ENCODE peak calls at places on chromosome 15, in seven cellular contexts. One of them, this sample, is unnamed.

GRCh38 chr15:58546635-58547627 is 115.1 kb downstream of the LIPC start:
- DNase-seq in left cardiac atrium: peak; percentile 76
- DNase-seq in activated CD4-positive, CD25-positive, alpha-beta regulatory T cell treated with anti-CD3 and anti-CD28 coated beads, Interleukin-2, amount 50 U/mL, for 72 hours: no peak
- DNase-seq in Calu3: peak; percentile 79
- DNase-seq in HL-60: no peak
- DNase-seq in cardiac fibroblast: peak; percentile 83
- DNase-seq in activated CD4-positive, alpha-beta T cell treated with anti-CD3 and anti-CD28 coated beads for 36 hours: no peak
- DNase-seq in this sample: peak; percentile 80

GRCh38 chr15:64903331-64903950 is 8.3 kb upstream of the ANKDD1A start:
- DNase-seq in cardiac fibroblast: peak; percentile 32
- DNase-seq in left cardiac atrium: no peak
- DNase-seq in activated CD4-positive, alpha-beta T cell treated with anti-CD3 and anti-CD28 coated beads for 36 hours: peak; percentile 49
- DNase-seq in activated CD4-positive, CD25-positive, alpha-beta regulatory T cell treated with anti-CD3 and anti-CD28 coated beads, Interleukin-2, amount 50 U/mL, for 72 hours: no peak
- DNase-seq in Calu3: no peak
- DNase-seq in HL-60: no peak
- DNase-seq in this sample: no peak

GRCh38 chr15:31569836-31570235 is 243.2 kb downstream of the KLF13 start:
- DNase-seq in activated CD4-positive, alpha-beta T cell treated with anti-CD3 and anti-CD28 coated beads for 36 hours: no peak
- DNase-seq in left cardiac atrium: no peak
- DNase-seq in activated CD4-positive, CD25-positive, alpha-beta regulatory T cell treated with anti-CD3 and anti-CD28 coated beads, Interleukin-2, amount 50 U/mL, for 72 hours: no peak
- DNase-seq in Calu3: no peak
- DNase-seq in HL-60: no peak
- DNase-seq in cardiac fibroblast: no peak
- DNase-seq in this sample: no peak

GRCh38 chr15:99561476-99562230 is 4.1 kb upstream of the MEF2A start:
- DNase-seq in cardiac fibroblast: no peak
- DNase-seq in left cardiac atrium: no peak
- DNase-seq in activated CD4-positive, alpha-beta T cell treated with anti-CD3 and anti-CD28 coated beads for 36 hours: no peak
- DNase-seq in HL-60: no peak
- DNase-seq in activated CD4-positive, CD25-positive, alpha-beta regulatory T cell treated with anti-CD3 and anti-CD28 coated beads, Interleukin-2, amount 50 U/mL, for 72 hours: no peak
- DNase-seq in Calu3: no peak
- DNase-seq in this sample: no peak

GRCh38 chr15:44603126-44603525 is 60.3 kb downstream of the SPG11 start:
- DNase-seq in activated CD4-positive, CD25-positive, alpha-beta regulatory T cell treated with anti-CD3 and anti-CD28 coated beads, Interleukin-2, amount 50 U/mL, for 72 hours: no peak
- DNase-seq in HL-60: no peak
- DNase-seq in left cardiac atrium: no peak
- DNase-seq in cardiac fibroblast: no peak
- DNase-seq in Calu3: no peak
- DNase-seq in activated CD4-positive, alpha-beta T cell treated with anti-CD3 and anti-CD28 coated beads for 36 hours: no peak
- DNase-seq in this sample: no peak

GRCh38 chr15:89400121-89400996 is 65.7 kb upstream of the POLG start:
- DNase-seq in HL-60: no peak
- DNase-seq in activated CD4-positive, CD25-positive, alpha-beta regulatory T cell treated with anti-CD3 and anti-CD28 coated beads, Interleukin-2, amount 50 U/mL, for 72 hours: no peak
- DNase-seq in activated CD4-positive, alpha-beta T cell treated with anti-CD3 and anti-CD28 coated beads for 36 hours: peak; percentile 25
- DNase-seq in left cardiac atrium: no peak
- DNase-seq in cardiac fibroblast: no peak
- DNase-seq in Calu3: no peak
- DNase-seq in this sample: no peak

GRCh38 chr15:33021806-33022389 is 172.6 kb downstream of the FMN1 start:
- DNase-seq in activated CD4-positive, alpha-beta T cell treated with anti-CD3 and anti-CD28 coated beads for 36 hours: no peak
- DNase-seq in Calu3: peak; percentile 2
- DNase-seq in cardiac fibroblast: peak; percentile 65
- DNase-seq in left cardiac atrium: no peak
- DNase-seq in activated CD4-positive, CD25-positive, alpha-beta regulatory T cell treated with anti-CD3 and anti-CD28 coated beads, Interleukin-2, amount 50 U/mL, for 72 hours: no peak
- DNase-seq in HL-60: peak; percentile 9
- DNase-seq in this sample: no peak

GRCh38 chr15:41512078-41512394 is 1.6 kb downstream of the LTK start:
- DNase-seq in HL-60: no peak
- DNase-seq in cardiac fibroblast: no peak
- DNase-seq in left cardiac atrium: no peak
- DNase-seq in activated CD4-positive, alpha-beta T cell treated with anti-CD3 and anti-CD28 coated beads for 36 hours: peak; percentile 52
- DNase-seq in Calu3: no peak
- DNase-seq in activated CD4-positive, CD25-positive, alpha-beta regulatory T cell treated with anti-CD3 and anti-CD28 coated beads, Interleukin-2, amount 50 U/mL, for 72 hours: no peak
- DNase-seq in this sample: no peak

GRCh38 chr15:74504418-74504817 is 36.6 kb upstream of the ARID3B start:
- DNase-seq in activated CD4-positive, alpha-beta T cell treated with anti-CD3 and anti-CD28 coated beads for 36 hours: no peak
- DNase-seq in Calu3: no peak
- DNase-seq in left cardiac atrium: no peak
- DNase-seq in cardiac fibroblast: no peak
- DNase-seq in activated CD4-positive, CD25-positive, alpha-beta regulatory T cell treated with anti-CD3 and anti-CD28 coated beads, Interleukin-2, amount 50 U/mL, for 72 hours: no peak
- DNase-seq in HL-60: no peak
- DNase-seq in this sample: no peak

GRCh38 chr15:71888797-71889196 is 78.4 kb downstream of the NR2E3 start:
- DNase-seq in Calu3: no peak
- DNase-seq in left cardiac atrium: no peak
- DNase-seq in HL-60: no peak
- DNase-seq in activated CD4-positive, alpha-beta T cell treated with anti-CD3 and anti-CD28 coated beads for 36 hours: no peak
- DNase-seq in activated CD4-positive, CD25-positive, alpha-beta regulatory T cell treated with anti-CD3 and anti-CD28 coated beads, Interleukin-2, amount 50 U/mL, for 72 hours: no peak
- DNase-seq in cardiac fibroblast: no peak
- DNase-seq in this sample: no peak

GRCh38 chr15:84702961-84703482 is 12.9 kb downstream of the SEC11A start:
- DNase-seq in Calu3: no peak
- DNase-seq in HL-60: no peak
- DNase-seq in left cardiac atrium: peak; percentile 63
- DNase-seq in activated CD4-positive, CD25-positive, alpha-beta regulatory T cell treated with anti-CD3 and anti-CD28 coated beads, Interleukin-2, amount 50 U/mL, for 72 hours: no peak
- DNase-seq in activated CD4-positive, alpha-beta T cell treated with anti-CD3 and anti-CD28 coated beads for 36 hours: no peak
- DNase-seq in cardiac fibroblast: peak; percentile 89
- DNase-seq in this sample: peak; percentile 72